ENCODE peak calls at places on chromosome 2, in eight cellular contexts. L, Q, W, B, T, G, M and Z are unnamed samples.

GRCh38 chr2:152475982-152476381 is 141.0 kb downstream of the FMNL2 start:
- DNase-seq in B (no peak), T (no peak), W (no peak), Q (no peak), G (no peak), L (no peak), M (no peak), Z (no peak)

GRCh38 chr2:68720665-68721064 is 13.9 kb upstream of the ARHGAP25 start:
- DNase-seq in B (no peak), M (no peak), W (no peak), G (no peak), T (no peak), Q (no peak), L (no peak), Z (no peak)

GRCh38 chr2:238938460-238939055 is 90.7 kb downstream of the TWIST2 start:
- DNase-seq in M (no peak), Q (peak; percentile 17), B (peak; percentile 99), T (peak; percentile 98), L (peak; percentile 97), W (no peak), G (no peak), Z (peak; percentile 32)

GRCh38 chr2:208607694-208608093 is 201.1 kb downstream of the PTH2R start:
- DNase-seq in G (no peak), Q (no peak), B (no peak), T (no peak), M (no peak), L (no peak), W (no peak), Z (no peak)

GRCh38 chr2:232903989-232904388 is 33.9 kb downstream of the SNORC start:
- DNase-seq in G (no peak), M (no peak), W (no peak), L (no peak), B (no peak), Q (no peak), T (no peak), Z (peak; percentile 8)

GRCh38 chr2:195575879-195576391 is 81.1 kb upstream of the SLC39A10 start:
- DNase-seq in L (peak; percentile 56), W (no peak), Q (no peak), G (no peak), T (peak; percentile 85), M (peak; percentile 35), B (peak; percentile 63), Z (no peak)

GRCh38 chr2:227038550-227039189 is 125.3 kb downstream of the COL4A4 start:
- DNase-seq in G (no peak), B (no peak), M (no peak), L (no peak), T (peak; percentile 1), Q (no peak), W (no peak), Z (no peak)

GRCh38 chr2:84781942-84782716 is 98.8 kb downstream of the TRABD2A start:
- DNase-seq in W (no peak), Q (no peak), T (no peak), B (no peak), M (peak; percentile 32), G (no peak), L (no peak), Z (peak; percentile 33)

GRCh38 chr2:58271826-58272225 is 30.7 kb upstream of the FANCL start:
- DNase-seq in G (no peak), M (no peak), W (no peak), T (no peak), B (no peak), Q (no peak), L (no peak), Z (no peak)

GRCh38 chr2:3585239-3586109 is 9.4 kb upstream of the COLEC11 start:
- DNase-seq in L (peak; percentile 19), T (peak; percentile 98), G (no peak), B (peak; percentile 85), W (no peak), M (no peak), Q (no peak), Z (peak; percentile 54)
- TF ChIP-seq CTCF in L (no peak), T (no peak), G (no peak), B (no peak), W (no peak), M (no peak), Q (no peak), Z (no peak)

DNA sequence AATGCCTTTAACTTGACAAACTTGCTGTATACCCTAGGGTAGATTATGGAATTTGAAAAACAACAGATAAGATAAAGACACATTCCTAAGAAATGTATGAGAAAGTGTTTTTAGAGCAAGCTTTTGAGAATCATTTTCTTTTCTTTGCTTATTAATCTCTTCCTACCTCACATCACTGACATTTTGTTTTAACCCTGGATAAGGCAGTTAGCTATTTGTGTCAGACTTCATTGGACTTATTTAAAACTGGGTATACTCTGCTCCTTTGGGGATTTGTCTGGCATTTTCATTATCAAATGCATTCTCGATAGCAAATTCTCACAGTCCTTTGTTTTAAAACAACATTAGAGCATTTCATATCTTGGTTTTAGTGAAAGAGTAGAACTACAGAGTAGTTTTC is 17.2 kb downstream of the EML4 start:
- DNase-seq in T (no peak), W (no peak), G (no peak), M (no peak), Q (no peak), L (no peak), B (no peak), Z (no peak)
- TF ChIP-seq CTCF in T (no peak), W (no peak), G (no peak), M (no peak), Q (no peak), L (no peak), B (no peak), Z (no peak)

GRCh38 chr2:153935511-153935910 is 63.8 kb downstream of the GALNT13 start:
- DNase-seq in B (no peak), W (no peak), T (no peak), L (no peak), G (no peak), M (no peak), Q (no peak), Z (no peak)

GRCh38 chr2:153944775-153945174 is 73.1 kb downstream of the GALNT13 start:
- DNase-seq in G (no peak), T (no peak), Q (no peak), B (no peak), W (no peak), L (no peak), M (no peak), Z (no peak)

GRCh38 chr2:153940511-153940910 is 68.8 kb downstream of the GALNT13 start:
- DNase-seq in T (peak; percentile 20), L (no peak), W (no peak), G (no peak), Q (no peak), B (no peak), M (no peak), Z (no peak)

GRCh38 chr2:153939124-153939796 is 67.5 kb downstream of the GALNT13 start:
- DNase-seq in L (no peak), W (no peak), G (no peak), T (no peak), Q (no peak), B (no peak), M (peak; percentile 2), Z (no peak)
- TF ChIP-seq CTCF in L (no peak), W (no peak), G (no peak), T (no peak), Q (no peak), B (no peak), M (no peak), Z (no peak)

GRCh38 chr2:75560022-75560767 is 544 bp downstream of the EVA1A start:
- DNase-seq in B (peak; percentile 28), T (peak; percentile 51), M (peak; percentile 26), Q (peak; percentile 58), W (peak; percentile 49), G (peak; percentile 7), L (no peak), Z (no peak)

GRCh38 chr2:75563591-75563990 is 2.9 kb upstream of the EVA1A start:
- DNase-seq in L (no peak), M (no peak), Q (no peak), B (no peak), T (no peak), W (no peak), G (no peak), Z (no peak)

GRCh38 chr2:75560768-75561565 is at the start of gene EVA1A:
- DNase-seq in G (peak; percentile 16), Q (peak; percentile 83), L (peak; percentile 54), T (peak; percentile 64), W (peak; percentile 79), M (peak; percentile 41), B (peak; percentile 82), Z (no peak)

GRCh38 chr2:75562513-75562864 is 1.8 kb upstream of the EVA1A start:
- DNase-seq in W (no peak), M (no peak), G (no peak), Q (no peak), T (no peak), L (no peak), B (no peak), Z (no peak)

GRCh38 chr2:75561566-75562512 is 1.1 kb upstream of the EVA1A start:
- DNase-seq in Q (no peak), W (no peak), G (no peak), L (no peak), B (peak; percentile 30), M (no peak), T (no peak), Z (no peak)
- TF ChIP-seq CTCF in Q (no peak), W (no peak), G (no peak), L (no peak), B (no peak), M (no peak), T (no peak), Z (no peak)